ENCODE peak calls at places on chromosome 15, in ten cellular contexts. T, N, U, G, S, B, W, Z, K and M are unnamed samples.

GRCh38 chr15:25501828-25502446 is 63.1 kb upstream of the UBE3A start:
- DNase-seq in T (no peak), N (no peak), U (no peak), G (no peak), S (peak; percentile 58), B (no peak), W (peak; percentile 27), Z (peak; percentile 52), K (no peak), M (peak; percentile 17)

GRCh38 chr15:31035610-31036009 is 44.2 kb upstream of the MTMR10 start:
- DNase-seq in T (no peak), N (no peak), U (no peak), G (no peak), S (no peak), B (no peak), W (no peak), Z (no peak), K (no peak), M (no peak)

GRCh38 chr15:39631357-39631756 is 50.5 kb downstream of the THBS1 start:
- DNase-seq in T (no peak), N (no peak), U (no peak), G (no peak), S (no peak), B (no peak), W (no peak), Z (peak; percentile 86), K (no peak), M (no peak)

GRCh38 chr15:32818758-32819405 is 101.1 kb downstream of the GREM1 start:
- DNase-seq in T (no peak), N (no peak), U (no peak), G (no peak), S (no peak), B (no peak), W (no peak), Z (no peak), K (no peak), M (peak; percentile 97)

GRCh38 chr15:63833246-63833696 is 477 bp downstream of the HERC1 start:
- DNase-seq in T (peak; percentile 32), N (peak; percentile 89), U (peak; percentile 50), G (peak; percentile 40), S (peak; percentile 31), B (peak; percentile 25), W (no peak), Z (peak; percentile 42), K (peak; percentile 73), M (no peak)

GRCh38 chr15:81293728-81294500 is 30.0 kb downstream of the STARD5 start:
- DNase-seq in T (no peak), N (no peak), U (no peak), G (peak; percentile 42), S (peak; percentile 60), B (no peak), W (no peak), Z (no peak), K (no peak), M (no peak)

GRCh38 chr15:79378394-79379158 is 53.6 kb upstream of the MINAR1 start:
- DNase-seq in T (no peak), N (no peak), U (no peak), G (no peak), S (no peak), B (no peak), W (no peak), Z (peak; percentile 4), K (no peak), M (no peak)

GRCh38 chr15:68503791-68504720 is 72.1 kb upstream of the ITGA11 start:
- DNase-seq in T (no peak), N (peak; percentile 66), U (no peak), G (no peak), S (no peak), B (no peak), W (no peak), Z (no peak), K (no peak), M (no peak)

GRCh38 chr15:54915382-54915781 is 281.4 kb downstream of the RSL24D1 start:
- DNase-seq in T (no peak), N (no peak), U (no peak), G (no peak), S (no peak), B (no peak), W (no peak), Z (no peak), K (no peak), M (no peak)

GRCh38 chr15:99981839-99982658 is 248.8 kb upstream of the LYSMD4 start:
- DNase-seq in T (no peak), N (no peak), U (no peak), G (no peak), S (no peak), B (no peak), W (no peak), Z (no peak), K (no peak), M (no peak)

GRCh38 chr15:59247364-59247763 is 40.7 kb downstream of the LDHAL6B start:
- DNase-seq in T (peak; percentile 50), N (no peak), U (no peak), G (peak; percentile 61), S (peak; percentile 91), B (no peak), W (no peak), Z (peak; percentile 63), K (no peak), M (peak; percentile 40)

GRCh38 chr15:29672923-29673809 is 149.1 kb downstream of the TJP1 start:
- DNase-seq in T (no peak), N (peak; percentile 29), U (no peak), G (no peak), S (no peak), B (no peak), W (no peak), Z (no peak), K (no peak), M (no peak)

DNA sequence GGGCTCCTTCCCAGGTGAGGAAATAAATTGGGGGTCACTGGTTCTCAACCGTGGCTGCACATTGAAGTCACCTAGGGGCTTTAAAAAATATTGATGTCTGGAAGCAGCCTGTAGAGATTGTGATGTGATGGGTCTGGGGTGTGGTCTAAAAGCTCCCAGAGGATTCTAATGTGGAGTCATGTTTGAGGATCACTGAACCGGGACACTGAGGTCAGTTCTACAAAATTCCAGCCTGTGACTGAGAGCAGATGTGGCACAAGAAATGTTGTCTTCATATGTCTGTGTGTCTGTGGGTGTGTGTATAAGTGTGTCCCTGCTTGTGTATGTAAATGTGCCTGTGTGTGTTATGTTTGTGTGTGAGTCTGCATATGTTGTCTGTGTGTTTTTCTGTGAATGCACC is 79.9 kb downstream of the TLE3 start:
- DNase-seq in T (no peak), N (no peak), U (no peak), G (no peak), S (no peak), B (no peak), W (no peak), Z (no peak), K (no peak), M (no peak)
- H3K4me3 ChIP-seq in T (no peak overlapping the region), N (no peak overlapping the region), U (no peak overlapping the region), G (no peak overlapping the region), S (no peak overlapping the region), B (no peak overlapping the region), W (no peak overlapping the region), Z (no peak overlapping the region), K (no peak overlapping the region), M (no peak overlapping the region)

GRCh38 chr15:84888639-84889038 is 4.2 kb downstream of the SLC28A1 start:
- DNase-seq in T (no peak), N (no peak), U (no peak), G (no peak), S (no peak), B (no peak), W (no peak), Z (no peak), K (no peak), M (no peak)

GRCh38 chr15:84890670-84891147 is 6.2 kb downstream of the SLC28A1 start:
- DNase-seq in T (no peak), N (no peak), U (no peak), G (no peak), S (no peak), B (no peak), W (no peak), Z (no peak), K (no peak), M (no peak)

GRCh38 chr15:84889313-84889990 is 5.0 kb downstream of the SLC28A1 start:
- DNase-seq in T (no peak), N (no peak), U (no peak), G (no peak), S (no peak), B (no peak), W (no peak), Z (no peak), K (no peak), M (no peak)

GRCh38 chr15:84891339-84891738 is 6.9 kb downstream of the SLC28A1 start:
- DNase-seq in T (no peak), N (no peak), U (no peak), G (no peak), S (no peak), B (peak; percentile 51), W (no peak), Z (no peak), K (no peak), M (no peak)

GRCh38 chr15:84889991-84890669 is 5.7 kb downstream of the SLC28A1 start:
- DNase-seq in T (no peak), N (no peak), U (no peak), G (no peak), S (no peak), B (no peak), W (no peak), Z (no peak), K (no peak), M (no peak)
- TF ChIP-seq CTCF in T (no peak), N (no peak), U (no peak), G (no peak), S (no peak), B (no peak), W (no peak), Z (no peak), K (no peak), M (no peak)

GRCh38 chr15:41881925-41882688 is 11.7 kb downstream of the SPTBN5 start:
- DNase-seq in T (peak; percentile 46), N (no peak), U (no peak), G (peak; percentile 48), S (peak; percentile 24), B (peak; percentile 48), W (no peak), Z (no peak), K (no peak), M (no peak)
- H3K4me3 ChIP-seq in T (peak overlapping the region; percentile 17), N (no peak overlapping the region), U (peak overlapping the region; percentile 52), G (peak overlapping the region; percentile 45), S (no peak overlapping the region), B (peak overlapping the region; percentile 0), W (no peak overlapping the region), Z (peak overlapping the region; percentile 15), K (no peak overlapping the region), M (no peak overlapping the region)

GRCh38 chr15:61702224-61703120 is 357.8 kb downstream of the VPS13C start:
- DNase-seq in T (no peak), N (no peak), U (peak; percentile 48), G (no peak), S (peak; percentile 5), B (no peak), W (no peak), Z (peak; percentile 23), K (no peak), M (no peak)
- TF ChIP-seq CTCF in T (no peak), N (no peak), U (no peak), G (no peak), S (no peak), B (no peak), W (no peak), Z (peak; percentile 44), K (no peak), M (no peak)